ENCODE peak calls at places on chromosomes 16 and 17, in five cellular contexts. A, G, I, J and K are unnamed samples.

GRCh38 chr17:79974786-79975497 is 60.7 kb downstream of the TBC1D16 start:
- DNase-seq in A (peak), G (no peak), I (no peak), J (no peak), K (no peak)

GRCh38 chr16:11319529-11320146 is 25.6 kb upstream of the RMI2 start:
- DNase-seq in A (peak), G (no peak), I (no peak), J (no peak), K (no peak)

GRCh38 chr17:64063766-64064224 is 43.4 kb upstream of the ICAM2 start:
- DNase-seq in A (peak), G (no peak), I (no peak), J (no peak), K (no peak)

GRCh38 chr17:2701161-2701995 is 10.2 kb downstream of the CLUH start:
- DNase-seq in A (no peak), G (no peak), I (no peak), J (no peak), K (no peak)

GRCh38 chr16:11056090-11056988 is 112.0 kb downstream of the CLEC16A start:
- DNase-seq in A (no peak), G (no peak), I (no peak), J (no peak), K (no peak)

GRCh38 chr17:43532581-43532980 is 13.6 kb downstream of the ETV4 start:
- DNase-seq in A (no peak), G (no peak), I (no peak), J (no peak), K (no peak)

GRCh38 chr17:2174471-2175293 is 119.8 kb downstream of the HIC1 start:
- DNase-seq in A (no peak), G (peak), I (no peak), J (no peak), K (no peak)

GRCh38 chr17:46949291-46950174 is 26.6 kb downstream of the GOSR2 start:
- DNase-seq in A (no peak), G (peak), I (peak), J (peak), K (no peak)

GRCh38 chr16:15440852-15441251 is 6.5 kb downstream of the BMERB1 start:
- DNase-seq in A (no peak), G (peak), I (no peak), J (no peak), K (no peak)

GRCh38 chr17:54257440-54257839 is 434.7 kb downstream of the KIF2B start:
- DNase-seq in A (no peak), G (no peak), I (no peak), J (no peak), K (no peak)

GRCh38 chr17:19338031-19338990 is 24.2 kb downstream of the B9D1 start:
- DNase-seq in A (peak), G (peak), I (peak), J (no peak), K (peak)

GRCh38 chr17:76841776-76842405 is 26.3 kb upstream of the MGAT5B start:
- DNase-seq in A (no peak), G (no peak), I (no peak), J (no peak), K (no peak)

GRCh38 chr16:49277386-49277742 is 4.3 kb downstream of the CBLN1 start:
- DNase-seq in A (no peak), G (no peak), I (no peak), J (no peak), K (no peak)

GRCh38 chr17:34386925-34387550 is 24.0 kb upstream of the CCL1 start:
- DNase-seq in A (no peak), G (peak), I (no peak), J (no peak), K (peak)

GRCh38 chr16:84557059-84557458 is 52.6 kb upstream of the MEAK7 start:
- DNase-seq in A (no peak), G (no peak), I (no peak), J (no peak), K (no peak)

GRCh38 chr17:38338053-38338452 is 5.7 kb downstream of the GPR179 start:
- DNase-seq in A (no peak), G (no peak), I (no peak), J (no peak), K (peak)

GRCh38 chr16:84058211-84058610 is 15.6 kb upstream of the SLC38A8 start:
- DNase-seq in A (no peak), G (no peak), I (no peak), J (no peak), K (no peak)

GRCh38 chr17:32659419-32659842 is 172.6 kb downstream of the CDK5R1 start:
- DNase-seq in A (peak), G (peak), I (peak), J (peak), K (peak)

GRCh38 chr17:55212880-55213279 is 51.9 kb upstream of the HLF start:
- DNase-seq in A (no peak), G (no peak), I (no peak), J (no peak), K (no peak)

GRCh38 chr17:57774872-57775271 is 29.8 kb upstream of the CCDC182 start:
- DNase-seq in A (no peak), G (no peak), I (no peak), J (no peak), K (no peak)

GRCh38 chr17:75721463-75722011 is 278 bp downstream of the ITGB4 start:
- DNase-seq in A (peak), G (no peak), I (no peak), J (no peak), K (no peak)

GRCh38 chr16:17161034-17161433 is 309.7 kb downstream of the XYLT1 start:
- DNase-seq in A (no peak), G (no peak), I (no peak), J (peak), K (no peak)

GRCh38 chr16:81137012-81137335 is 40.8 kb upstream of the GCSH start:
- DNase-seq in A (no peak), G (peak), I (no peak), J (no peak), K (peak)

GRCh38 chr16:72256398-72257048 is 84.6 kb upstream of the PMFBP1 start:
- DNase-seq in A (no peak), G (peak), I (no peak), J (no peak), K (no peak)

GRCh38 chr16:17416461-17417221 is 54.1 kb downstream of the XYLT1 start:
- DNase-seq in A (no peak), G (peak), I (peak), J (peak), K (no peak)

GRCh38 chr17:53391197-53391596 is 431.5 kb upstream of the KIF2B start:
- DNase-seq in A (no peak), G (no peak), I (no peak), J (no peak), K (no peak)

GRCh38 chr16:62035115-62036092 is 834 bp downstream of the CDH8 start:
- DNase-seq in A (no peak), G (peak), I (no peak), J (no peak), K (no peak)

GRCh38 chr17:50589112-50589712 is 28.7 kb downstream of the CACNA1G start:
- DNase-seq in A (peak), G (peak), I (no peak), J (no peak), K (no peak)

GRCh38 chr17:9217151-9218067 is 196.1 kb downstream of the NTN1 start:
- DNase-seq in A (no peak), G (no peak), I (no peak), J (no peak), K (no peak)

GRCh38 chr17:82560802-82561428 is 41.4 kb downstream of the FOXK2 start:
- DNase-seq in A (no peak), G (no peak), I (no peak), J (no peak), K (no peak)

GRCh38 chr17:80889231-80889896 is 102.3 kb upstream of the CHMP6 start:
- DNase-seq in A (no peak), G (no peak), I (no peak), J (no peak), K (no peak)

GRCh38 chr17:76710863-76711611 is at the start of gene MXRA7:
- DNase-seq in A (peak), G (peak), I (peak), J (peak), K (peak)

GRCh38 chr16:11583171-11583570 is 3.5 kb downstream of the LITAF start:
- DNase-seq in A (no peak), G (no peak), I (no peak), J (no peak), K (no peak)

GRCh38 chr16:78606572-78606971 is 507.1 kb downstream of the WWOX start:
- DNase-seq in A (no peak), G (no peak), I (no peak), J (no peak), K (no peak)

GRCh38 chr16:324451-325334 is 27.8 kb downstream of the AXIN1 start:
- DNase-seq in A (no peak), G (no peak), I (peak), J (no peak), K (no peak)

GRCh38 chr17:45867702-45868101 is 23.0 kb downstream of the SPPL2C start:
- DNase-seq in A (no peak), G (no peak), I (no peak), J (no peak), K (no peak)